ENCODE peak calls at places on chromosomes 2 and 18, in five cellular contexts. One of them, this sample, is unnamed.

GRCh38 chr2:48849770-48850169 is 94.2 kb upstream of the LHCGR start:
- DNase-seq in Calu3: no peak
- DNase-seq in IMR-90: peak
- DNase-seq in ascending aorta: no peak
- DNase-seq in fibroblast of lung: peak
- DNase-seq in this sample: no peak

GRCh38 chr2:933734-934295 is 16.8 kb upstream of the SNTG2 start:
- DNase-seq in Calu3: no peak
- DNase-seq in IMR-90: no peak
- DNase-seq in ascending aorta: no peak
- DNase-seq in fibroblast of lung: no peak
- DNase-seq in this sample: no peak

GRCh38 chr18:77160515-77160914 is 27.9 kb upstream of the MBP start:
- DNase-seq in Calu3: no peak
- DNase-seq in IMR-90: no peak
- DNase-seq in ascending aorta: no peak
- DNase-seq in fibroblast of lung: no peak
- DNase-seq in this sample: no peak

GRCh38 chr2:238864207-238865014 is 16.5 kb downstream of the TWIST2 start:
- DNase-seq in Calu3: peak
- DNase-seq in IMR-90: peak
- DNase-seq in ascending aorta: peak
- DNase-seq in fibroblast of lung: peak
- DNase-seq in this sample: peak

GRCh38 chr2:239251971-239252370 is 148.8 kb downstream of the HDAC4 start:
- DNase-seq in Calu3: no peak
- DNase-seq in IMR-90: no peak
- DNase-seq in ascending aorta: no peak
- DNase-seq in fibroblast of lung: no peak
- DNase-seq in this sample: no peak

GRCh38 chr2:120425014-120425413 is 79.1 kb downstream of the INHBB start:
- DNase-seq in Calu3: no peak
- DNase-seq in IMR-90: no peak
- DNase-seq in ascending aorta: no peak
- DNase-seq in fibroblast of lung: no peak
- DNase-seq in this sample: no peak

GRCh38 chr2:15819576-15820282 is 120.6 kb upstream of the MYCN start:
- DNase-seq in Calu3: no peak
- DNase-seq in IMR-90: no peak
- DNase-seq in ascending aorta: no peak
- DNase-seq in fibroblast of lung: no peak
- DNase-seq in this sample: no peak

GRCh38 chr2:162581931-162582330 is 238.0 kb downstream of the GCA start:
- DNase-seq in Calu3: no peak
- DNase-seq in IMR-90: no peak
- DNase-seq in ascending aorta: no peak
- DNase-seq in fibroblast of lung: no peak
- DNase-seq in this sample: no peak

GRCh38 chr2:41832218-41832617 is 215.6 kb upstream of the PKDCC start:
- DNase-seq in Calu3: no peak
- DNase-seq in IMR-90: no peak
- DNase-seq in ascending aorta: no peak
- DNase-seq in fibroblast of lung: no peak
- DNase-seq in this sample: no peak

GRCh38 chr2:172307800-172308199 is 119.6 kb upstream of the ITGA6 start:
- DNase-seq in Calu3: peak
- DNase-seq in IMR-90: no peak
- DNase-seq in ascending aorta: no peak
- DNase-seq in fibroblast of lung: peak
- DNase-seq in this sample: no peak

GRCh38 chr2:241675885-241676284 is 10.7 kb downstream of the DTYMK start:
- DNase-seq in Calu3: no peak
- DNase-seq in IMR-90: no peak
- DNase-seq in ascending aorta: no peak
- DNase-seq in fibroblast of lung: no peak
- DNase-seq in this sample: no peak
- TF ChIP-seq CTCF in Calu3: no peak
- TF ChIP-seq CTCF in IMR-90: no peak
- TF ChIP-seq CTCF in ascending aorta: no peak
- TF ChIP-seq CTCF in fibroblast of lung: no peak
- TF ChIP-seq CTCF in this sample: no peak

DNA sequence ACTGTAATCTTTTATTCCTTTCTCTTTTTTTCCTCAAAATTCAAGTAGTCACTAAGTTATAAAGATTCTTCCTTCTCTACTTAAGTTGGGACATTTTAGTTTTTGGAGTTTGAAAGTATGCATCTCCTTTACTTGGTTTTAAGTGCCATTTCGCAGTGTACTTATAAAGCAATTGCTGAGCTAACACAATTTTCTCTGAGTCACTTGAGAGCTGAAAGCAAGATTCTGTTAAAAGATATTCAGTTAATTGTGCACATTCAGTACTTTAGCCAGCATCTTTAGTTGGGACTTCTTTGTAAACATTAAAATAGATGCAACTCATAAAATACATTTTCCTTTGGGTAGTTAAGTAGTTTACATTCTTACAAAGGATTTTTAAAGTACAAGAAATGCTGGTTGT is 136.0 kb downstream of the GFPT1 start:
- DNase-seq in Calu3: no peak
- DNase-seq in IMR-90: no peak
- DNase-seq in ascending aorta: no peak
- DNase-seq in fibroblast of lung: no peak
- DNase-seq in this sample: no peak
- TF ChIP-seq CTCF in Calu3: no peak
- TF ChIP-seq CTCF in IMR-90: no peak
- TF ChIP-seq CTCF in ascending aorta: no peak
- TF ChIP-seq CTCF in fibroblast of lung: no peak
- TF ChIP-seq CTCF in this sample: no peak

GRCh38 chr18:46167971-46168370 is 63.8 kb downstream of the HAUS1 start:
- DNase-seq in Calu3: peak
- DNase-seq in IMR-90: no peak
- DNase-seq in ascending aorta: no peak
- DNase-seq in fibroblast of lung: no peak
- DNase-seq in this sample: no peak
- TF ChIP-seq CTCF in Calu3: no peak
- TF ChIP-seq CTCF in IMR-90: no peak
- TF ChIP-seq CTCF in ascending aorta: no peak
- TF ChIP-seq CTCF in fibroblast of lung: no peak
- TF ChIP-seq CTCF in this sample: no peak

DNA sequence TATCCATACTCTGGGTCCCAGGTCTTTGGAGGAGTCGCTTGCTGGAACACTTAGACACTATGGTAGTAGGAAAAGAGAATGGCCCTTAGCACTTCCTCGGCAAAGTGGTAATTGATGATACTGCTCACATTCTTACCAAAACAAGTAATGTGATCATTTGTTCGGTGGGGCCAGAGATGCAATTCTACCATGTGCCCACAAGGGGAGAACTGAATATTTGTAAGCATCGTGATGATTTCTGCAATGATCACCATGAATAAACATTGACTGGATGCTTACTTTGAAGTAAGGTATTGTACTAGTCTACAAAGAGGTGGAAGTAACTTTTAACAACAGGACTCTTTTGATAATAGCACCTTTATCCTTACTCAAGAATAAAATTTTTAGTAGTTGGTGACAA is 109.7 kb downstream of the CD8B2 start:
- DNase-seq in Calu3: no peak
- DNase-seq in IMR-90: peak
- DNase-seq in ascending aorta: no peak
- DNase-seq in fibroblast of lung: no peak
- DNase-seq in this sample: no peak
- TF ChIP-seq CTCF in Calu3: no peak
- TF ChIP-seq CTCF in IMR-90: peak
- TF ChIP-seq CTCF in ascending aorta: no peak
- TF ChIP-seq CTCF in fibroblast of lung: peak
- TF ChIP-seq CTCF in this sample: no peak

GRCh38 chr18:59822612-59823275 is 77.1 kb upstream of the PMAIP1 start:
- DNase-seq in Calu3: no peak
- DNase-seq in IMR-90: no peak
- DNase-seq in ascending aorta: no peak
- DNase-seq in fibroblast of lung: no peak
- DNase-seq in this sample: no peak
- TF ChIP-seq CTCF in Calu3: no peak
- TF ChIP-seq CTCF in IMR-90: no peak
- TF ChIP-seq CTCF in ascending aorta: no peak
- TF ChIP-seq CTCF in fibroblast of lung: no peak
- TF ChIP-seq CTCF in this sample: no peak